ENCODE peak calls at places on chromosomes 16 and 17, in four cellular contexts. One of them, this sample, is unnamed.

GRCh38 chr16:85141491-85142128 is 29.3 kb upstream of the CIBAR2 start:
- DNase-seq in HepG2: peak; percentile 43
- DNase-seq in GM12878: no peak
- DNase-seq in H1: no peak
- DNase-seq in this sample: no peak

GRCh38 chr17:21019976-21020575 is 22.7 kb downstream of the USP22 start:
- DNase-seq in HepG2: no peak
- DNase-seq in GM12878: no peak
- DNase-seq in H1: no peak
- DNase-seq in this sample: no peak

GRCh38 chr16:68298907-68299515 is 11.7 kb downstream of the SLC7A6OS start:
- DNase-seq in HepG2: peak; percentile 77
- DNase-seq in GM12878: no peak
- DNase-seq in H1: no peak
- DNase-seq in this sample: no peak

GRCh38 chr17:82551779-82552457 is 32.4 kb downstream of the FOXK2 start:
- DNase-seq in HepG2: peak; percentile 65
- DNase-seq in GM12878: no peak
- DNase-seq in H1: no peak
- DNase-seq in this sample: no peak

GRCh38 chr16:75341934-75342811 is 90.7 kb upstream of the BCAR1 start:
- DNase-seq in HepG2: no peak
- DNase-seq in GM12878: no peak
- DNase-seq in H1: no peak
- DNase-seq in this sample: no peak

GRCh38 chr16:51450913-51451312 is 299.8 kb upstream of the SALL1 start:
- DNase-seq in HepG2: no peak
- DNase-seq in GM12878: no peak
- DNase-seq in H1: no peak
- DNase-seq in this sample: no peak

GRCh38 chr17:50206604-50207293 is 5.3 kb upstream of the COL1A1 start:
- DNase-seq in HepG2: no peak
- DNase-seq in GM12878: no peak
- DNase-seq in H1: peak; percentile 83
- DNase-seq in this sample: no peak

GRCh38 chr16:19094542-19095365 is 19.0 kb upstream of the ITPRIPL2 start:
- DNase-seq in HepG2: peak; percentile 88
- DNase-seq in GM12878: no peak
- DNase-seq in H1: no peak
- DNase-seq in this sample: no peak

GRCh38 chr17:31309525-31309924 is 4.3 kb downstream of the EVI2B start:
- DNase-seq in HepG2: no peak
- DNase-seq in GM12878: peak; percentile 65
- DNase-seq in H1: no peak
- DNase-seq in this sample: no peak

GRCh38 chr16:16041196-16041892 is 91.9 kb downstream of the ABCC1 start:
- DNase-seq in HepG2: no peak
- DNase-seq in GM12878: no peak
- DNase-seq in H1: peak; percentile 53
- DNase-seq in this sample: peak; percentile 66

GRCh38 chr17:57869599-57870282 is 19.9 kb upstream of the MRPS23 start:
- DNase-seq in HepG2: no peak
- DNase-seq in GM12878: no peak
- DNase-seq in H1: no peak
- DNase-seq in this sample: no peak

GRCh38 chr17:82282239-82283207 is 9.0 kb upstream of the CSNK1D start:
- DNase-seq in HepG2: no peak
- DNase-seq in GM12878: no peak
- DNase-seq in H1: no peak
- DNase-seq in this sample: no peak

GRCh38 chr16:30054451-30054850 is 11.1 kb upstream of the ALDOA start:
- DNase-seq in HepG2: no peak
- DNase-seq in GM12878: no peak
- DNase-seq in H1: no peak
- DNase-seq in this sample: no peak

GRCh38 chr16:30051518-30051917 is 14.0 kb upstream of the ALDOA start:
- DNase-seq in HepG2: no peak
- DNase-seq in GM12878: no peak
- DNase-seq in H1: no peak
- DNase-seq in this sample: no peak

GRCh38 chr16:30052671-30053372 is 12.7 kb upstream of the ALDOA start:
- DNase-seq in HepG2: peak; percentile 88
- DNase-seq in GM12878: peak; percentile 74
- DNase-seq in H1: peak; percentile 98
- DNase-seq in this sample: peak; percentile 83

GRCh38 chr16:30054959-30055553 is 10.5 kb upstream of the ALDOA start:
- DNase-seq in HepG2: peak; percentile 62
- DNase-seq in GM12878: no peak
- DNase-seq in H1: peak; percentile 89
- DNase-seq in this sample: no peak

GRCh38 chr16:30053376-30054015 is 12.1 kb upstream of the ALDOA start:
- DNase-seq in HepG2: no peak
- DNase-seq in GM12878: no peak
- DNase-seq in H1: no peak
- DNase-seq in this sample: no peak
- TF ChIP-seq YY1 in HepG2: no peak
- TF ChIP-seq YY1 in GM12878: no peak
- TF ChIP-seq YY1 in H1: no peak
- TF ChIP-seq YY1 in this sample: no peak

DNA sequence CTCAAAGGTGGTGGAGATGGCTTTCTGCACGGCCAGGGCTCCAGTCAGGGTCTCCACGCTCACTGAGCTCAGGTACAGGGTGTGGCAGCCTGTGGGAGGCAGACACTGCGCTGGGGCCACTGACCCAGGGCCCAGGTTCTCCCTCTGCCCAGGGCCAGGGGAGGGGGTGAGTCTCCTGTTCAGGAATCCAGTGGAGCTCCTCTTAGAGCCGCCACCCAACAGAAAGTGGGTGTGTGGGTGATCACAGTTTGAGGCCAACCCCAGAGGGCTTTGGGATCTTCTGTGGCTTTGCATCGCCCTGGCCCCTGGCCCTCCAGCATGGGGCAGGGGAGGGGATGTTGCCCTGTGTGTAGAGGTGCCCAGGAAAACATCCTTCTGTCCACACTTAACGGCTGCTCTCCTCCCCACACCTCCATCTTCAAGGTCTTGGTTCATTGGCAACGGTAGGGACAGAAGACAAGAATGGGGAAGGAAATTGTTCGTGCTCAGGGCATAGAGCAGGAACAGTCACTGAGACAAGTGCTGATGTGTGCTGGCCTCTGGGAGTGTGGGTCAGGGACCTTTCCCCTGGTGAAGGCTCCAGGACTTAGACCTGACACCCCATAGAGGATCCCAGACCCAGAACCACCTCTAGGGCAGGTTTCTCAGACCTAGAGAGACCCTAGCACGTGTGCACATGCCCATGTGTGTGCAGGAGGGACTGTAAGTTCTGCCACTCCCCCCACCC is 21.5 kb downstream of the TNS4 start:
- DNase-seq in HepG2: no peak
- DNase-seq in GM12878: no peak
- DNase-seq in H1: no peak
- DNase-seq in this sample: no peak
- H3K9ac ChIP-seq in HepG2: no peak overlapping the region
- H3K9ac ChIP-seq in GM12878: no peak overlapping the region
- H3K9ac ChIP-seq in H1: no peak overlapping the region
- H3K9ac ChIP-seq in this sample: no peak overlapping the region

GRCh38 chr16:70634861-70635260 is 11.5 kb upstream of the IL34 start:
- DNase-seq in HepG2: no peak
- DNase-seq in GM12878: no peak
- DNase-seq in H1: no peak
- DNase-seq in this sample: no peak
- TF ChIP-seq SUZ12 in HepG2: no peak
- TF ChIP-seq SUZ12 in GM12878: no peak
- TF ChIP-seq SUZ12 in H1: no peak
- TF ChIP-seq SUZ12 in this sample: no peak

DNA sequence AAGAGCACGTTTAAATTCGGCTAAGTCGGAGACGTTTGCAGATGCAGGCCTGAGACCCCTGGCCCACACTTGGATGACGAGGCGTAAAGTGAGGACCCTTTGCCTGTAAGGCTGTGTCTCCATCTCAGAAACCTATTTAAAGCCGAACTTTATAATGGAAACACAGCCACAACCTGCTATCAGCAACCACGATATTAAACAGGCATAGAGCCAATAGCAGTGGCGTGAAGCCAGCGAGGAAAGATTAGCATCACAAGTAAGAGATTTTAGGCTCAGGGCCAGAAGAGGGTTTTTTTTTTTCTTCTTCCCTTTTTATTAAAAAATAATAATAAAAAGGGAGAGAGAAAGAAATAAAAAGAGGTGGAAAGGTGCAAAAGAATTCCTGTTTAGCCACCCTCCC is 111.3 kb upstream of the NOL11 start:
- DNase-seq in HepG2: no peak
- DNase-seq in GM12878: no peak
- DNase-seq in H1: no peak
- DNase-seq in this sample: no peak
- TF ChIP-seq YY1 in HepG2: no peak
- TF ChIP-seq YY1 in GM12878: no peak
- TF ChIP-seq YY1 in H1: no peak
- TF ChIP-seq YY1 in this sample: no peak

DNA sequence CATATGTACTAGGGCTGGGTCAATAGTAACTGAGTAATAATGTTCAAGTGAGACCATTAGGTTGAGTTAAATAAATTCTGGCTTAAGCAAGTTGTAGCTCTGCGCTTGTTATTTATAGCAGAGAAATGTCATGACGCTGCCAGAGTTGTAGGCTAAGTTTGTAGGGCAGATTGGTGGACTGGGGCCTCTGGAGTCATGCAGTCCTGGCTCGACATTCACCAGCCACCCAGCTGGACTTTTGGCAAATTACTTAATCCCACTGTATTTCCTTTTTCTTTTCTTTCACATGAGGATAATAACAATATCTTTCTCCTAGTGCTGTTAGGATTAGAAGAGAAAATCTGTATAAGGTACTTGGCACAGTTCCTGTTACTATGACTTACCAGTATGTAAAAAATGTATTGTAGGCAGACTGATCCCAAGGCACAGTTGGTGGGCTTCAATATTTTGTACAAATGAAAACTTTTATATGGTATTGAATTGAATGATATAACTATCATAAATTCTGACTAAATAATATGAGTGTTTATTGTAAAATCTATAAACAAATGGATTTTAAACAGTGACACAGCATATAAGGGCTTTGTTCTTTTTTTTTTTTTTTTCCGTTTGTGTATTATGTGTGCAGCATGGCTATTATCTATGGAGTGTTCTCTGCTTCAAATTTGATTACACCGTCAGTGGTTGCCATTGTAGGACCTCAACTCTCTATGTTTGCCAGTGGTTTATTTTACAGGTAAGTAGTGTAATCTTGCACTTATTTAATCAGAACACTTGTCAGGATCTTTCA is 2.6 kb downstream of the MFSD11 start:
- DNase-seq in HepG2: no peak
- DNase-seq in GM12878: no peak
- DNase-seq in H1: no peak
- DNase-seq in this sample: no peak
- H3K9ac ChIP-seq in HepG2: peak overlapping the region; percentile 6
- H3K9ac ChIP-seq in GM12878: no peak overlapping the region
- H3K9ac ChIP-seq in H1: no peak overlapping the region
- H3K9ac ChIP-seq in this sample: no peak overlapping the region

GRCh38 chr17:14604920-14605599 is 304.2 kb downstream of the HS3ST3B1 start:
- DNase-seq in HepG2: no peak
- DNase-seq in GM12878: no peak
- DNase-seq in H1: no peak
- DNase-seq in this sample: no peak
- TF ChIP-seq SUZ12 in HepG2: no peak
- TF ChIP-seq SUZ12 in GM12878: no peak
- TF ChIP-seq SUZ12 in H1: no peak
- TF ChIP-seq SUZ12 in this sample: no peak

DNA sequence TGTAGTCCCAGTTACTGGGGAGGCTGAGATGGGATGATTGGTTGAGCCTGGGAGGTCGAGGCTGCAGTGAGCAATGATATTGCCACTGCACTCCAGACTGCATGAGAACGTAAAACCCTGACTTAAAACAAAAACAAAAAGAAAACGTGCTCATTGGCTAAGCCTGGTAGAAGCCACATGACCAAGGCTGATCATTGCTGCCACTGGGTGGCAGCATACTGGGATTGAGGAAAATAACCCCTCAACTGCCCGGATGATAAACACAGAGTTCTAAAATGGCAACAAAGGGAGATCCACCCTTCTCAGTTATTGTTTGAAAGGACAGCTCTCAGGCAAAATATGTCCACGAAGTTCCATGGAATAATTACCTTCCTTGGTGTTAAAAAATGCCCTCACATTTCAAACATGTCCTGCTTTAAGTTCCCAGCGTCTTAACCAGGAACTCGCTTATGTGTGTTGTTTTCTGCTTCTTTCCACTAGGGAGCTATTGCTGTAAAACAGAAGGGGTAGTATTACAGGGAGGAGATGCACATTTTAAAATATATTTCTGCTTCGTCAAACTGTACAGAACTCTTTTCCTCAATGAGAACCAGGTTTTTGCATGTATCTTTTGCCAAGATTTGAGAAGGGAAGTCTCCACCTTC is 675.3 kb downstream of the MAF start:
- DNase-seq in HepG2: peak; percentile 24
- DNase-seq in GM12878: no peak
- DNase-seq in H1: peak; percentile 65
- DNase-seq in this sample: peak; percentile 22
- TF ChIP-seq YY1 in HepG2: no peak
- TF ChIP-seq YY1 in GM12878: no peak
- TF ChIP-seq YY1 in H1: no peak
- TF ChIP-seq YY1 in this sample: no peak